ENCODE peak calls at places on chromosomes 11 and 22, in eight cellular contexts. F is WTC11, L is cardiac fibroblast, D is GM20000, O is fibroblast of mammary gland, J is lower lobe of right lung, X is B cell, I is Calu3. W is an unnamed sample.

GRCh38 chr11:8652140-8652539 is 30.3 kb downstream of the TRIM66 start:
- DNase-seq in I (no peak), L (peak; percentile 86), F (no peak), X (no peak), J (no peak), O (peak; percentile 98), D (no peak), W (no peak)

GRCh38 chr11:75853971-75854370 is 39.0 kb downstream of the UVRAG start:
- DNase-seq in O (no peak), F (no peak), J (no peak), D (no peak), L (no peak), X (no peak), I (no peak), W (no peak)

GRCh38 chr11:127825185-127825584 is 762.2 kb downstream of the ETS1 start:
- DNase-seq in I (no peak), J (no peak), F (no peak), D (no peak), L (no peak), O (no peak), X (no peak), W (no peak)

GRCh38 chr22:27292542-27293298 is 508.8 kb downstream of the MN1 start:
- DNase-seq in X (no peak), O (no peak), J (no peak), D (no peak), I (no peak), L (no peak), F (no peak), W (no peak)

GRCh38 chr11:36069576-36070214 is 125.8 kb downstream of the LDLRAD3 start:
- DNase-seq in F (peak; percentile 34), L (no peak), O (no peak), X (no peak), I (no peak), D (no peak), J (no peak), W (no peak)

GRCh38 chr11:77660947-77661346 is 23.4 kb upstream of the CLNS1A start:
- DNase-seq in L (no peak), I (no peak), X (peak; percentile 43), F (no peak), O (no peak), D (no peak), J (no peak), W (no peak)

GRCh38 chr22:20604776-20605221 is 97.4 kb downstream of the MED15 start:
- DNase-seq in I (no peak), L (no peak), O (no peak), F (no peak), J (no peak), D (no peak), X (no peak), W (no peak)

GRCh38 chr11:29159552-29160465 is 857.0 kb downstream of the KCNA4 start:
- DNase-seq in O (peak; percentile 52), J (no peak), I (peak; percentile 71), F (peak; percentile 64), L (peak; percentile 91), D (peak; percentile 24), X (no peak), W (no peak)

GRCh38 chr11:116199182-116199581 is 573.6 kb downstream of the BUD13 start:
- DNase-seq in F (no peak), X (no peak), L (no peak), D (no peak), O (no peak), I (no peak), J (no peak), W (no peak)

DNA sequence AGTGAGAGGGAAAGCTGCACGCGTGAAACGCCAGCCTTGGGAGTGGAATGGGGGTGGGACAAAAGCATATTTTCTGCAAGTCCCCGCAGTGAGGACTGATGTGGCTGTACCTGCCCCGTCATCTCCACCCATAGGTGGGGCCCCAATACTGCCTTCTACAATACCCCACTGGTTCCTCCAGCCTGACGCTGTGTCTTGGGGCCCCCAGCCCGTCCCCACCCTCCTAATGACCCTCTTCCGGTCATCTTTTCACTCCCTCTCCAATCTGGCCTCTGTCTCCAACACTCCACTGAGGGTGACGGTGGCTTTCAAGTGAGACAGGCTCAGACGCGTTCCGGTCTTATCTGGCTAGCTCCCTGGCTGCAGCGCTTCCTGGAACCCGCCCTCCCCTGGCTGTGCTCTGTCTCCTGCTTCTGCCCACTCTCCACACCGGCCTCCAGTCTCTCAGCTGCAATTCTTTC is 104.2 kb downstream of the MICAL3 start:
- DNase-seq in D (no peak), I (peak; percentile 55), F (peak; percentile 47), O (peak; percentile 20), X (peak; percentile 38), L (peak; percentile 48), J (no peak), W (no peak)
- TF ChIP-seq CTCF in D (no peak), I (no peak), F (no peak), O (no peak), X (peak; percentile 35), L (no peak), J (no peak), W (no peak)

DNA sequence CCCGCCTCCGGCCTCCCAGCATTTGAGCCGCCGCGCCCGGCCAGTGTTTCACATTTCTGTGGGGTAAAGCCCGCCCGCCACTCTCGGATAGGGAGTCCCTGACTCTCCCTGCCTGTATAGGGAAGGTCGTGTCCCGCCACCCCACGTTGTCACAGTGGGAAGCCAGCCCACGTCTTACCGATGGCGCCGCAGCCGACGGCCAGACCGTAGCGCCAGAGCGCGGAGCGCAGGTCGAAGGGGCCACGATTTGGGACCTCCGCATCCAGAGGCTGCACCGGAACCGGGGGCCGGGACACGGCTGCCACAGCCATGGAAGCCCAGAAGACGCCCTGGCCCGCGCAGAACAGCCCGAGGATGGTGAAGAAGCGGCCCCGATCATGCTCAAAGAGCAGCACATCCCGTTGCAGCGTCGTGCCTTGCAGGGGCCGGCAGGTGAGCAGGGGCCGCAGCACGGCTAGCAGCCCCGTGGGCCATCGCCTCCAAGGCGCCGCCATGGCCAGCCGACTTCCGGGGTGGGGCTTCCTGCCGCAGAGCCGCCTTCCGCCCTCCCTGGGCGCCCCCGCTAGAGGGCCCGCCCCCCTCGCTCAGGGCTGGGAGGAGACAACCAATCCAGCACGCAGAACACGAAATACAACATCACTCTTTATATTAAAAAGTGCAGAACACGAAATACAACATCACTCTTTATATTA is at the start of gene TMEM223:
- DNase-seq in I (peak; percentile 93), O (peak; percentile 60), F (peak; percentile 87), L (peak; percentile 74), J (peak; percentile 93), D (peak; percentile 92), X (peak; percentile 87), W (peak; percentile 86)
- TF ChIP-seq CTCF in I (peak; percentile 20), O (no peak), F (no peak), L (no peak), J (peak; percentile 40), D (no peak), X (no peak), W (no peak)

GRCh38 chr11:14358729-14359439 is at the start of gene RRAS2:
- DNase-seq in I (peak; percentile 81), L (peak; percentile 70), F (peak; percentile 85), O (peak; percentile 52), D (peak; percentile 89), J (peak; percentile 84), X (peak; percentile 87), W (peak; percentile 75)
- TF ChIP-seq CTCF in I (no peak), L (no peak), F (no peak), O (no peak), D (no peak), J (no peak), X (no peak), W (no peak)

DNA sequence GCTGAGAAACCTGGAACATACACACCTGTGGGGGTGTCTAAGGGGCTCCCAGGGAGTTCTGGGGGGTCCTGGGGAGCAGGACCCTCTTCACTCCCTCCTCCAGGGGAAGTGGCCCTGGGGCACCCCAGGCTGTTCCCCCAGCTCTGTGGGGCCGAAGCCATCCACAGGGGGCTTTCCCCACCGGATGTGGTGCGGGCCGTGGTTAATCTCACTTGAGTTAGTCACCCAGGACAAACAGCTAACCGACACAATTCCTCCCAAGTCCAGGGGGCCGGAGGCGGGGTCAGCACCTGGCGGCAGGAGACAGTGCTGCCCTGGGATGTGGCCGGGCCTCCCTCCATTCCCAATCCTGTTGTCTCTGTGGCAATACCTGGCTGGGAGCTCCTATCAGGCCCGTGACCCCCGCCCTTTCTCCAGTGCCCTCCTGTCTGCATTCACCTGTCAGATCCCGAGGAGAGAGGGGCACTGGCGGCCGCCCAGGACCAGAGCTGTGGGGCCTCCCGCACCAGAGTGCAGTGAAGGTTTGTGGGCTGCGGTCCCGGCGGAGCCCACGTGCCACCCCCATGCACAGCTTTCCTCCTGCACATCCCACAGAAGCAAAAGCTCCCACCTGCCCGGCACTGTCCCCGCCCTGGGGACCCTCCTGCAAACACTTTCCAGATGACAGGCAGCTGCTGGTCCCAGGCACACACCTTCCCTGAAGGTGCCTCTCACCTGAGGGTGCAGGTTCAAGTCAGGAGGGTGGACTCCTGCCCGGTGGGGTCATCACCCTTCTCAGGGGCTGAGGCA is 5.2 kb upstream of the MUC5AC start:
- DNase-seq in X (no peak), O (no peak), L (peak; percentile 66), I (peak; percentile 87), F (peak; percentile 12), J (no peak), D (peak; percentile 53), W (peak; percentile 16)
- TF ChIP-seq CTCF in X (no peak), O (no peak), L (no peak), I (no peak), F (no peak), J (no peak), D (no peak), W (no peak)

W was measured in natural killer cell.